ENCODE peak calls at places on chromosome 22, in six cellular contexts. O is anterior cingulate cortex; W is heart right ventricle; E is stimulated activated CD4-positive, alpha-beta T cell treated with anti-CD3 and anti-CD28 coated beads, Interleukin-1b, Interleukin-23, amount 100 ng/mL, for 4 hours; L is epithelial cell of esophagus; F is stimulated activated effector memory CD8-positive, alpha-beta T cell treated with anti-CD3 and anti-CD28 coated beads, Interleukin-12 subunit alpha, Interleukin-12 subunit beta, amount 100 ng/mL, for 72 hours. Q is an unnamed sample.

GRCh38 chr22:40721266-40721665 is 42.0 kb downstream of the MCHR1 start:
- DNase-seq in O (no peak), W (no peak), E (no peak), L (peak; percentile 26), F (no peak), Q (no peak)

GRCh38 chr22:37199839-37200161 is 11.8 kb upstream of the C1QTNF6 start:
- DNase-seq in O (no peak), W (no peak), E (no peak), L (no peak), F (no peak), Q (no peak)

GRCh38 chr22:25475554-25476022 is 88.9 kb upstream of the GRK3 start:
- DNase-seq in O (no peak), W (peak; percentile 53), E (no peak), L (no peak), F (no peak), Q (no peak)

GRCh38 chr22:27135582-27135981 is 478.2 kb downstream of the MIAT start:
- DNase-seq in O (no peak), W (no peak), E (no peak), L (peak; percentile 48), F (no peak), Q (no peak)

GRCh38 chr22:31431950-31432349 is 32.5 kb downstream of the DRG1 start:
- DNase-seq in O (no peak), W (no peak), E (no peak), L (no peak), F (no peak), Q (no peak)

GRCh38 chr22:36425977-36426523 is 38.3 kb upstream of the MYH9 start:
- DNase-seq in O (no peak), W (peak; percentile 83), E (no peak), L (no peak), F (no peak), Q (no peak)

GRCh38 chr22:38927033-38927789 is 30.2 kb upstream of the APOBEC3A start:
- DNase-seq in O (no peak), W (peak; percentile 65), E (peak; percentile 21), L (peak; percentile 51), F (no peak), Q (peak; percentile 18)

GRCh38 chr22:43477966-43478365 is 66.2 kb downstream of the MPPED1 start:
- DNase-seq in O (no peak), W (no peak), E (no peak), L (no peak), F (no peak), Q (no peak)

GRCh38 chr22:20225693-20225966 is 42.5 kb downstream of the RTN4R start:
- DNase-seq in O (no peak), W (no peak), E (no peak), L (no peak), F (no peak), Q (no peak)

GRCh38 chr22:23230348-23231068 is 50.2 kb downstream of the BCR start:
- DNase-seq in O (no peak), W (no peak), E (no peak), L (no peak), F (no peak), Q (no peak)

GRCh38 chr22:46701262-46701661 is 36.8 kb downstream of the CERK start:
- DNase-seq in O (no peak), W (no peak), E (no peak), L (no peak), F (no peak), Q (no peak)

GRCh38 chr22:44259366-44260215 is 53.2 kb downstream of the SHISAL1 start:
- DNase-seq in O (no peak), W (no peak), E (no peak), L (no peak), F (no peak), Q (no peak)

GRCh38 chr22:35549338-35549737 is 8.7 kb downstream of the RASD2 start:
- DNase-seq in O (no peak), W (peak; percentile 56), E (no peak), L (no peak), F (no peak), Q (no peak)

GRCh38 chr22:26447594-26448329 is 18.7 kb downstream of the ASPHD2 start:
- DNase-seq in O (no peak), W (no peak), E (no peak), L (no peak), F (no peak), Q (no peak)

GRCh38 chr22:19447388-19448075 is at the start of gene C22orf39:
- DNase-seq in O (peak; percentile 68), W (peak; percentile 95), E (peak; percentile 82), L (peak; percentile 95), F (peak; percentile 91), Q (peak; percentile 87)

GRCh38 chr22:48663297-48663696 is 1164.4 kb downstream of the BRD1 start:
- DNase-seq in O (no peak), W (no peak), E (no peak), L (no peak), F (no peak), Q (no peak)

GRCh38 chr22:40383905-40384304 is 13.5 kb downstream of the SGSM3 start:
- DNase-seq in O (no peak), W (no peak), E (no peak), L (no peak), F (no peak), Q (no peak)

GRCh38 chr22:47750086-47750485 is 987.6 kb downstream of the TBC1D22A start:
- DNase-seq in O (no peak), W (no peak), E (no peak), L (no peak), F (no peak), Q (no peak)

GRCh38 chr22:26589367-26589844 is 526 bp downstream of the TPST2 start:
- DNase-seq in O (no peak), W (peak; percentile 24), E (peak; percentile 25), L (peak; percentile 36), F (peak; percentile 71), Q (no peak)

GRCh38 chr22:33464698-33465097 is 406.5 kb upstream of the SYN3 start:
- DNase-seq in O (no peak), W (no peak), E (no peak), L (no peak), F (no peak), Q (no peak)

GRCh38 chr22:44920183-44920582 is 89.6 kb downstream of the PHF21B start:
- DNase-seq in O (no peak), W (no peak), E (no peak), L (no peak), F (no peak), Q (no peak)

GRCh38 chr22:23161574-23161973 is 16.3 kb downstream of the RAB36 start:
- DNase-seq in O (no peak), W (no peak), E (no peak), L (no peak), F (no peak), Q (no peak)

GRCh38 chr22:48340191-48340590 is 1487.5 kb downstream of the BRD1 start:
- DNase-seq in O (no peak), W (no peak), E (no peak), L (no peak), F (no peak), Q (no peak)

Q was measured in memory B cell.